ENCODE peak calls at places on chromosomes 5 and 9, in five cellular contexts. One of them, this sample, is unnamed.

GRCh38 chr9:91693226-91693625 is 256.8 kb downstream of the ROR2 start:
- DNase-seq in esophagus muscularis mucosa: peak
- DNase-seq in neural crest cell: no peak
- DNase-seq in stimulated activated CD4-positive, alpha-beta T cell treated with anti-CD3 and anti-CD28 coated beads, Interleukin-1b, Interleukin-23, amount 100 ng/mL, for 24 hours: no peak
- DNase-seq in colonic mucosa: no peak
- DNase-seq in this sample: peak

GRCh38 chr9:36102742-36103495 is 33.6 kb upstream of the GLIPR2 start:
- DNase-seq in esophagus muscularis mucosa: no peak
- DNase-seq in neural crest cell: peak
- DNase-seq in stimulated activated CD4-positive, alpha-beta T cell treated with anti-CD3 and anti-CD28 coated beads, Interleukin-1b, Interleukin-23, amount 100 ng/mL, for 24 hours: peak
- DNase-seq in colonic mucosa: peak
- DNase-seq in this sample: peak

GRCh38 chr5:87268126-87268969 is 665 bp downstream of the RASA1 start:
- DNase-seq in esophagus muscularis mucosa: peak
- DNase-seq in neural crest cell: peak
- DNase-seq in stimulated activated CD4-positive, alpha-beta T cell treated with anti-CD3 and anti-CD28 coated beads, Interleukin-1b, Interleukin-23, amount 100 ng/mL, for 24 hours: peak
- DNase-seq in colonic mucosa: peak
- DNase-seq in this sample: peak

GRCh38 chr5:124592891-124593290 is 153.5 kb downstream of the ZNF608 start:
- DNase-seq in esophagus muscularis mucosa: no peak
- DNase-seq in neural crest cell: no peak
- DNase-seq in stimulated activated CD4-positive, alpha-beta T cell treated with anti-CD3 and anti-CD28 coated beads, Interleukin-1b, Interleukin-23, amount 100 ng/mL, for 24 hours: no peak
- DNase-seq in colonic mucosa: no peak
- DNase-seq in this sample: peak

GRCh38 chr5:115486728-115487127 is 57.8 kb downstream of the FEM1C start:
- DNase-seq in esophagus muscularis mucosa: no peak
- DNase-seq in neural crest cell: no peak
- DNase-seq in stimulated activated CD4-positive, alpha-beta T cell treated with anti-CD3 and anti-CD28 coated beads, Interleukin-1b, Interleukin-23, amount 100 ng/mL, for 24 hours: no peak
- DNase-seq in colonic mucosa: no peak
- DNase-seq in this sample: no peak

GRCh38 chr9:137070906-137071275 is 534 bp upstream of the SAPCD2 start:
- DNase-seq in esophagus muscularis mucosa: no peak
- DNase-seq in neural crest cell: peak
- DNase-seq in stimulated activated CD4-positive, alpha-beta T cell treated with anti-CD3 and anti-CD28 coated beads, Interleukin-1b, Interleukin-23, amount 100 ng/mL, for 24 hours: no peak
- DNase-seq in colonic mucosa: no peak
- DNase-seq in this sample: no peak

GRCh38 chr5:154562244-154562861 is 84.3 kb upstream of the HAND1 start:
- DNase-seq in esophagus muscularis mucosa: peak
- DNase-seq in neural crest cell: no peak
- DNase-seq in stimulated activated CD4-positive, alpha-beta T cell treated with anti-CD3 and anti-CD28 coated beads, Interleukin-1b, Interleukin-23, amount 100 ng/mL, for 24 hours: no peak
- DNase-seq in colonic mucosa: no peak
- DNase-seq in this sample: no peak

GRCh38 chr9:90331826-90332575 is 310.6 kb downstream of the DIRAS2 start:
- DNase-seq in esophagus muscularis mucosa: no peak
- DNase-seq in neural crest cell: no peak
- DNase-seq in stimulated activated CD4-positive, alpha-beta T cell treated with anti-CD3 and anti-CD28 coated beads, Interleukin-1b, Interleukin-23, amount 100 ng/mL, for 24 hours: no peak
- DNase-seq in colonic mucosa: no peak
- DNase-seq in this sample: peak

GRCh38 chr5:7824995-7825394 is 25.9 kb downstream of the CFAP90 start:
- DNase-seq in esophagus muscularis mucosa: no peak
- DNase-seq in neural crest cell: no peak
- DNase-seq in stimulated activated CD4-positive, alpha-beta T cell treated with anti-CD3 and anti-CD28 coated beads, Interleukin-1b, Interleukin-23, amount 100 ng/mL, for 24 hours: no peak
- DNase-seq in colonic mucosa: no peak
- DNase-seq in this sample: no peak

GRCh38 chr5:95075079-95075478 is 209.8 kb downstream of the MCTP1 start:
- DNase-seq in esophagus muscularis mucosa: no peak
- DNase-seq in neural crest cell: no peak
- DNase-seq in stimulated activated CD4-positive, alpha-beta T cell treated with anti-CD3 and anti-CD28 coated beads, Interleukin-1b, Interleukin-23, amount 100 ng/mL, for 24 hours: no peak
- DNase-seq in colonic mucosa: no peak
- DNase-seq in this sample: no peak

GRCh38 chr9:119601632-119602031 is 232.4 kb upstream of the BRINP1 start:
- DNase-seq in esophagus muscularis mucosa: no peak
- DNase-seq in neural crest cell: no peak
- DNase-seq in stimulated activated CD4-positive, alpha-beta T cell treated with anti-CD3 and anti-CD28 coated beads, Interleukin-1b, Interleukin-23, amount 100 ng/mL, for 24 hours: no peak
- DNase-seq in colonic mucosa: no peak
- DNase-seq in this sample: no peak

GRCh38 chr5:158393457-158393856 is 534.5 kb upstream of the CLINT1 start:
- DNase-seq in esophagus muscularis mucosa: no peak
- DNase-seq in neural crest cell: no peak
- DNase-seq in stimulated activated CD4-positive, alpha-beta T cell treated with anti-CD3 and anti-CD28 coated beads, Interleukin-1b, Interleukin-23, amount 100 ng/mL, for 24 hours: no peak
- DNase-seq in colonic mucosa: no peak
- DNase-seq in this sample: no peak

GRCh38 chr5:91311697-91312501 is 71.2 kb downstream of the ARRDC3 start:
- DNase-seq in esophagus muscularis mucosa: peak
- DNase-seq in neural crest cell: no peak
- DNase-seq in stimulated activated CD4-positive, alpha-beta T cell treated with anti-CD3 and anti-CD28 coated beads, Interleukin-1b, Interleukin-23, amount 100 ng/mL, for 24 hours: peak
- DNase-seq in colonic mucosa: peak
- DNase-seq in this sample: no peak

GRCh38 chr5:21145376-21145775 is 1157.4 kb upstream of the CDH18 start:
- DNase-seq in esophagus muscularis mucosa: no peak
- DNase-seq in neural crest cell: no peak
- DNase-seq in stimulated activated CD4-positive, alpha-beta T cell treated with anti-CD3 and anti-CD28 coated beads, Interleukin-1b, Interleukin-23, amount 100 ng/mL, for 24 hours: no peak
- DNase-seq in colonic mucosa: no peak
- DNase-seq in this sample: no peak

GRCh38 chr5:54329731-54330709 is 19.6 kb upstream of the ARL15 start:
- DNase-seq in esophagus muscularis mucosa: no peak
- DNase-seq in neural crest cell: no peak
- DNase-seq in stimulated activated CD4-positive, alpha-beta T cell treated with anti-CD3 and anti-CD28 coated beads, Interleukin-1b, Interleukin-23, amount 100 ng/mL, for 24 hours: no peak
- DNase-seq in colonic mucosa: peak
- DNase-seq in this sample: no peak

This sample was measured in ELF-1.